ENCODE peak calls at places on chromosome 5, in five cellular contexts. V, I, K, B and Q are unnamed samples.

GRCh38 chr5:88836195-88836838 is 46.7 kb downstream of the MEF2C start:
- DNase-seq in I (peak; percentile 69), V (no peak), K (no peak), B (no peak), Q (peak; percentile 81)

GRCh38 chr5:32848681-32849080 is 137.6 kb downstream of the NPR3 start:
- DNase-seq in I (no peak), B (no peak), K (peak; percentile 34), V (no peak), Q (no peak)

GRCh38 chr5:150778517-150779396 is at the start of gene SMIM3:
- DNase-seq in I (peak; percentile 88), V (peak; percentile 29), B (peak; percentile 74), K (peak; percentile 81), Q (no peak)

GRCh38 chr5:120314201-120314600 is 149.9 kb upstream of the PRR16 start:
- DNase-seq in V (no peak), I (no peak), B (no peak), K (no peak), Q (no peak)

GRCh38 chr5:116953251-116953934 is 378.8 kb upstream of the SEMA6A start:
- DNase-seq in K (no peak), B (no peak), I (no peak), V (no peak), Q (peak; percentile 11)

GRCh38 chr5:60489377-60489776 is 210.6 kb downstream of the DEPDC1B start:
- DNase-seq in V (no peak), B (no peak), I (no peak), K (no peak), Q (no peak)

GRCh38 chr5:139968547-139969261 is 74.4 kb downstream of the NRG2 start:
- DNase-seq in V (peak; percentile 87), I (peak; percentile 83), K (peak; percentile 66), B (peak; percentile 91), Q (peak; percentile 51)

GRCh38 chr5:40221796-40222195 is 457.9 kb upstream of the PTGER4 start:
- DNase-seq in K (peak; percentile 96), I (no peak), B (no peak), V (no peak), Q (no peak)

GRCh38 chr5:134553816-134554215 is 28.3 kb downstream of the JADE2 start:
- DNase-seq in K (peak; percentile 48), B (no peak), V (no peak), I (no peak), Q (no peak)